ENCODE peak calls at places on chromosomes 4 and X, in seven cellular contexts. I is CD8-positive, alpha-beta memory T cell; B is EL; R is pons; C is effector memory CD8-positive, alpha-beta T cell; M is endothelial cell; A is T-helper 1 cell. N is an unnamed sample.

GRCh38 chr4:8019396-8020365 is 80.0 kb upstream of the AFAP1 start:
- DNase-seq in I (no peak), A (no peak), C (no peak), M (no peak), R (peak), B (no peak), N (no peak)

GRCh38 chrX:123087326-123087725 is 96.8 kb upstream of the GRIA3 start:
- DNase-seq in R (no peak), A (no peak), M (no peak), I (no peak), C (no peak), B (peak), N (no peak)

GRCh38 chr4:8725071-8725841 is 132.7 kb downstream of the CPZ start:
- DNase-seq in I (no peak), A (no peak), C (no peak), R (no peak), M (no peak), B (no peak), N (no peak)

GRCh38 chr4:10983274-10983673 is 298.7 kb upstream of the CLNK start:
- DNase-seq in C (no peak), I (no peak), A (no peak), B (no peak), R (no peak), M (no peak), N (no peak)

GRCh38 chr4:101074326-101074725 is 273.0 kb downstream of the PPP3CA start:
- DNase-seq in A (no peak), R (no peak), C (no peak), I (no peak), B (no peak), M (no peak), N (no peak)

GRCh38 chr4:7872264-7872771 is 67.3 kb downstream of the AFAP1 start:
- DNase-seq in R (peak), M (no peak), C (no peak), B (peak), I (no peak), A (no peak), N (no peak)

GRCh38 chr4:169921732-169922131 is 104.5 kb downstream of the MFAP3L start:
- DNase-seq in R (no peak), M (no peak), B (no peak), C (no peak), A (no peak), I (no peak), N (no peak)

GRCh38 chr4:41363384-41363981 is 106.8 kb downstream of the UCHL1 start:
- DNase-seq in A (no peak), M (no peak), C (no peak), R (peak), I (no peak), B (peak), N (no peak)

GRCh38 chrX:6363193-6363592 is 134.5 kb upstream of the NLGN4X start:
- DNase-seq in M (no peak), A (no peak), B (no peak), C (no peak), I (no peak), R (peak), N (no peak)

N was measured in thoracic aorta.